ENCODE peak calls at places on chromosomes 6 and 20, in six cellular contexts. One of them, this sample, is unnamed.

GRCh38 chr6:113122060-113122459 is 735.1 kb upstream of the MARCKS start:
- ATAC-seq in A549: peak
- ATAC-seq in HepG2: no peak
- ATAC-seq in K562: no peak
- ATAC-seq in upper lobe of left lung: no peak
- ATAC-seq in GM12878: no peak
- ATAC-seq in this sample: no peak

GRCh38 chr6:1496836-1497592 is 107.6 kb downstream of the FOXF2 start:
- ATAC-seq in A549: no peak
- ATAC-seq in HepG2: no peak
- ATAC-seq in K562: no peak
- ATAC-seq in upper lobe of left lung: no peak
- ATAC-seq in GM12878: no peak
- ATAC-seq in this sample: no peak

GRCh38 chr20:38043512-38044300 is 10.2 kb downstream of the RPRD1B start:
- ATAC-seq in A549: peak
- ATAC-seq in HepG2: peak
- ATAC-seq in K562: no peak
- ATAC-seq in upper lobe of left lung: peak
- ATAC-seq in GM12878: peak
- ATAC-seq in this sample: no peak

GRCh38 chr6:7559196-7559595 is 17.7 kb downstream of the DSP start:
- ATAC-seq in A549: no peak
- ATAC-seq in HepG2: no peak
- ATAC-seq in K562: no peak
- ATAC-seq in upper lobe of left lung: no peak
- ATAC-seq in GM12878: no peak
- ATAC-seq in this sample: no peak

GRCh38 chr6:157921685-157922367 is 59.8 kb upstream of the SYNJ2 start:
- ATAC-seq in A549: no peak
- ATAC-seq in HepG2: no peak
- ATAC-seq in K562: no peak
- ATAC-seq in upper lobe of left lung: peak
- ATAC-seq in GM12878: no peak
- ATAC-seq in this sample: peak

GRCh38 chr6:72149715-72150114 is 263.4 kb downstream of the RIMS1 start:
- ATAC-seq in A549: no peak
- ATAC-seq in HepG2: no peak
- ATAC-seq in K562: no peak
- ATAC-seq in upper lobe of left lung: no peak
- ATAC-seq in GM12878: no peak
- ATAC-seq in this sample: no peak

GRCh38 chr20:63534831-63535651 is 2.1 kb downstream of the PTK6 start:
- ATAC-seq in A549: no peak
- ATAC-seq in HepG2: peak
- ATAC-seq in K562: no peak
- ATAC-seq in upper lobe of left lung: no peak
- ATAC-seq in GM12878: no peak
- ATAC-seq in this sample: no peak

GRCh38 chr6:68778356-68779020 is 143.4 kb downstream of the ADGRB3 start:
- ATAC-seq in A549: no peak
- ATAC-seq in HepG2: peak
- ATAC-seq in K562: peak
- ATAC-seq in upper lobe of left lung: peak
- ATAC-seq in GM12878: peak
- ATAC-seq in this sample: peak

DNA sequence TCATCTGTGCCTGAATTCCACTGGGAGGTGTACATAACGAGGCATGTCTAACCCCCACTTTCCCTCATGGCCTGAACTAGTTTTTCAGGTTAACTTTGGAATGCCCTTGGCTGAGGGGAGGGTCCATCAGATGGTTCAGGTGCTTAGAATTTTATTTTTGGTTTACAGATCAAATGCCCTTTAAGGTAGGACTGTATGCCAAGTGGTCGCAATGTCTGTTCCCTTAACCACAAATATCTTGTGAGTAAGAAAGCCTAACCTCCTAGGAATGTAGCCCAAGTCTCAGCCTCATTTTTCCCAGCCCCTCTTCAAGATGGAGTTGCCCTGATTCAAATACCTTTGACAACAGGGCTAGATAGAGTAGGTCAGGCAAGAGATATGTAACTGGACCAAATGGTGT is 78.4 kb downstream of the RNASET2 start:
- ATAC-seq in A549: no peak
- ATAC-seq in HepG2: no peak
- ATAC-seq in K562: no peak
- ATAC-seq in upper lobe of left lung: no peak
- ATAC-seq in GM12878: no peak
- ATAC-seq in this sample: no peak
- TF ChIP-seq EP300 in A549: no peak
- TF ChIP-seq EP300 in HepG2: no peak
- TF ChIP-seq EP300 in K562: no peak
- TF ChIP-seq EP300 in upper lobe of left lung: no peak
- TF ChIP-seq EP300 in GM12878: no peak
- TF ChIP-seq EP300 in this sample: no peak

GRCh38 chr6:12291083-12291784 is 1.1 kb downstream of the EDN1 start:
- ATAC-seq in A549: no peak
- ATAC-seq in HepG2: no peak
- ATAC-seq in K562: no peak
- ATAC-seq in upper lobe of left lung: no peak
- ATAC-seq in GM12878: peak
- ATAC-seq in this sample: no peak

GRCh38 chr6:12290490-12290820 is 294 bp downstream of the EDN1 start:
- ATAC-seq in A549: no peak
- ATAC-seq in HepG2: no peak
- ATAC-seq in K562: no peak
- ATAC-seq in upper lobe of left lung: no peak
- ATAC-seq in GM12878: peak
- ATAC-seq in this sample: no peak

GRCh38 chr6:12288211-12288618 is 1.9 kb upstream of the EDN1 start:
- ATAC-seq in A549: peak
- ATAC-seq in HepG2: no peak
- ATAC-seq in K562: no peak
- ATAC-seq in upper lobe of left lung: peak
- ATAC-seq in GM12878: no peak
- ATAC-seq in this sample: no peak

GRCh38 chr6:12288844-12289654 is 1.1 kb upstream of the EDN1 start:
- ATAC-seq in A549: peak
- ATAC-seq in HepG2: peak
- ATAC-seq in K562: peak
- ATAC-seq in upper lobe of left lung: peak
- ATAC-seq in GM12878: peak
- ATAC-seq in this sample: no peak

DNA sequence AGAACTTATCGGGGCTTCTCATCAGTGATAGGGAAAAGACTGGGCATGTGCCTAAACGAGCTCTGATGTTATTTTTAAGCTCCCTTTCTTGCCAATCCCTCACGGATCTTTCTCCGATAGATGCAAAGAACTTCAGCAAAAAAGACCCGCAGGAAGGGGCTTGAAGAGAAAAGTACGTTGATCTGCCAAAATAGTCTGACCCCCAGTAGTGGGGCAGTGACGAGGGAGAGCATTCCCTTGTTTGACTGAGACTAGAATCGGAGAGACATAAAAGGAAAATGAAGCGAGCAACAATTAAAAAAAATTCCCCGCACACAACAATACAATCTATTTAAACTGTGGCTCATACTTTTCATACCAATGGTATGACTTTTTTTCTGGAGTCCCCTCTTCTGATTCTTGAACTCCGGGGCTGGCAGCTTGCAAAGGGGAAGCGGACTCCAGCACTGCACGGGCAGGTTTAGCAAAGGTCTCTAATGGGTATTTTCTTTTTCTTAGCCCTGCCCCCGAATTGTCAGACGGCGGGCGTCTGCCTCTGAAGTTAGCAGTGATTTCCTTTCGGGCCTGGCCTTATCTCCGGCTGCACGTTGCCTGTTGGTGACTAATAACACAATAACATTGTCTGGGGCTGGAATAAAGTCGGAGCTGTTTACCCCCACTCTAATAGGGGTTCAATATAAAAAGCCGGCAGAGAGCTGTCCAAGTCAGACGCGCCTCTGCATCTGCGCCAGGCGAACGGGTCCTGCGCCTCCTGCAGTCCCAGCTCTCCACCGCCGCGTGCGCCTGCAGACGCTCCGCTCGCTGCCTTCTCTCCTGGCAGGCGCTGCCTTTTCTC is at the start of gene EDN1:
- ATAC-seq in A549: peak
- ATAC-seq in HepG2: peak
- ATAC-seq in K562: peak
- ATAC-seq in upper lobe of left lung: peak
- ATAC-seq in GM12878: peak
- ATAC-seq in this sample: peak
- TF ChIP-seq CTCF in A549: no peak
- TF ChIP-seq CTCF in HepG2: peak
- TF ChIP-seq CTCF in K562: peak
- TF ChIP-seq CTCF in upper lobe of left lung: peak
- TF ChIP-seq CTCF in GM12878: peak
- TF ChIP-seq CTCF in this sample: peak

DNA sequence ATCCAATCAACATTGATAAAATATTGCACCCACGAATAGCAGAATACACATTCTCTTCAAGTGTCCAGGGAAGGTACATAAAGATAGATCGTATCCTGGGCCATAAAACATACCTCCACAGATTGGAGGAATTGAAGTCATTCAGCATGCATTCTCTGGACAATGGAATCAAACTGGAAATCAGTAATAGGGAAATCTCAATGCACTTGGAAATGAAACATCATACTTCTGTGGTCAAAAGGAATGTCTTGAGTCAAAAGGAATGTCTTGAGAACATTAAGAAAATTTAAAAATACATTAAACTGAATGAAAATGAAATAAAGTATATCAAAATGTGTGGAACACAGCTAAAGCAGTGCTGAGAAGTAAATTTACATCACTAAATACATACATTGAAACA is 138.8 kb downstream of the TFAP2A start:
- ATAC-seq in A549: no peak
- ATAC-seq in HepG2: no peak
- ATAC-seq in K562: no peak
- ATAC-seq in upper lobe of left lung: no peak
- ATAC-seq in GM12878: no peak
- ATAC-seq in this sample: no peak
- TF ChIP-seq EP300 in A549: no peak
- TF ChIP-seq EP300 in HepG2: no peak
- TF ChIP-seq EP300 in K562: no peak
- TF ChIP-seq EP300 in upper lobe of left lung: no peak
- TF ChIP-seq EP300 in GM12878: no peak
- TF ChIP-seq EP300 in this sample: no peak

GRCh38 chr6:24140572-24140971 is 14.6 kb downstream of the NRSN1 start:
- ATAC-seq in A549: no peak
- ATAC-seq in HepG2: no peak
- ATAC-seq in K562: no peak
- ATAC-seq in upper lobe of left lung: peak
- ATAC-seq in GM12878: no peak
- ATAC-seq in this sample: no peak

GRCh38 chr6:24139639-24140038 is 13.6 kb downstream of the NRSN1 start:
- ATAC-seq in A549: no peak
- ATAC-seq in HepG2: peak
- ATAC-seq in K562: no peak
- ATAC-seq in upper lobe of left lung: no peak
- ATAC-seq in GM12878: no peak
- ATAC-seq in this sample: no peak

GRCh38 chr6:24139080-24139479 is 13.1 kb downstream of the NRSN1 start:
- ATAC-seq in A549: no peak
- ATAC-seq in HepG2: no peak
- ATAC-seq in K562: no peak
- ATAC-seq in upper lobe of left lung: no peak
- ATAC-seq in GM12878: no peak
- ATAC-seq in this sample: no peak
- TF ChIP-seq CTCF in A549: no peak
- TF ChIP-seq CTCF in HepG2: no peak
- TF ChIP-seq CTCF in K562: no peak
- TF ChIP-seq CTCF in upper lobe of left lung: no peak
- TF ChIP-seq CTCF in GM12878: no peak
- TF ChIP-seq CTCF in this sample: no peak

DNA sequence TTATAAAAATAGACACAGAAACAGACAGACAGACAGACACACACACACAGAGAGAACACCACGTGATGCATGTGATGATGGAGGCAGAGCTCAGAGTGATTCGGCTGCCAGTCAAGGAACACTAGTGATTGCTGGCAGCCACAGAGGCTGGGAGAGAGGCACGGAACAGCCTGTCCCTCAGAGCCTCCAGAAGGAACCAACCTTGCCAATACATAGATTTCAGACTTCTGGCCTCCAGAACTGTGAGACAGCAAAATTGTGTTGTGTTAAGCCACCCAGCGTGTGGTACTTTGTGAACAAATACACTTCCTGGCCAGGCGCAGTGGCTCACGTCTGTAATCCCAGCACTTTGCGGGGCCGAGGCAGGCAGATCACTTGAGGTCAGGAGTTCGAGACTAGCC is 9.5 kb upstream of the PARD6B start:
- ATAC-seq in A549: peak
- ATAC-seq in HepG2: no peak
- ATAC-seq in K562: no peak
- ATAC-seq in upper lobe of left lung: no peak
- ATAC-seq in GM12878: no peak
- ATAC-seq in this sample: peak
- TF ChIP-seq EP300 in A549: no peak
- TF ChIP-seq EP300 in HepG2: no peak
- TF ChIP-seq EP300 in K562: no peak
- TF ChIP-seq EP300 in upper lobe of left lung: no peak
- TF ChIP-seq EP300 in GM12878: no peak
- TF ChIP-seq EP300 in this sample: no peak

DNA sequence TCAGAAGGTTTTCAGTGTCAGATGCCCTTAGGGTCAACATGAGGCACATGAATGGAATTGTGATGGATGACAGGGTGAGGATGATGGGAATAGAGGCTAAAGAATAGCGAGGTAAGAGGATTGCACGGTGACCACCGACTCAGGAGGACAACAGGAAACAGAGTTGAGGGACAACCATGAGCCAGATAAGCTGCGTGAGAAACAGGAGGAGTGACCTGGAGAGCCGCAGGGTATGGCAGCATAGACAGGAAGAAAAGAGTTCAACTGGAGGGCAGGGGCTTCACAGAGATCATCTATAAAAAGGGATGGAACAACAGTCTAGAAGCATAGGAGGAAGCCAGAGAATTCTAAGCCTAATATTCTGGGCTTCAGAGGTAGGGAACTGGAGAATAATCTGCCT is 84.7 kb upstream of the ENPP5 start:
- ATAC-seq in A549: no peak
- ATAC-seq in HepG2: no peak
- ATAC-seq in K562: no peak
- ATAC-seq in upper lobe of left lung: no peak
- ATAC-seq in GM12878: no peak
- ATAC-seq in this sample: no peak
- TF ChIP-seq CTCF in A549: no peak
- TF ChIP-seq CTCF in HepG2: no peak
- TF ChIP-seq CTCF in K562: no peak
- TF ChIP-seq CTCF in upper lobe of left lung: no peak
- TF ChIP-seq CTCF in GM12878: no peak
- TF ChIP-seq CTCF in this sample: no peak

GRCh38 chr6:33711140-33712129 is at the start of gene UQCC2:
- ATAC-seq in A549: peak
- ATAC-seq in HepG2: peak
- ATAC-seq in K562: peak
- ATAC-seq in upper lobe of left lung: peak
- ATAC-seq in GM12878: peak
- ATAC-seq in this sample: peak
- TF ChIP-seq EP300 in A549: no peak
- TF ChIP-seq EP300 in HepG2: no peak
- TF ChIP-seq EP300 in K562: peak
- TF ChIP-seq EP300 in upper lobe of left lung: no peak
- TF ChIP-seq EP300 in GM12878: no peak
- TF ChIP-seq EP300 in this sample: no peak

This sample was measured in gastroesophageal sphincter.